ENCODE peak calls at places on chromosomes 3 and 15, in five cellular contexts. C is CD8-positive, alpha-beta T cell; U is HCT116; E is uterus; N is CD4-positive, alpha-beta T cell. M is an unnamed sample.

GRCh38 chr15:63892794-63893441 is 59.2 kb upstream of the HERC1 start:
- DNase-seq in E (no peak), U (no peak), N (peak), C (peak), M (no peak)

GRCh38 chr15:62857411-62857853 is 185.1 kb upstream of the TPM1 start:
- DNase-seq in C (no peak), N (no peak), E (no peak), U (no peak), M (peak)

GRCh38 chr15:33201376-33202189 is 7.1 kb upstream of the FMN1 start:
- DNase-seq in N (peak), C (peak), E (no peak), U (peak), M (peak)

GRCh38 chr3:119579366-119580147 is at the start of gene ADPRH:
- DNase-seq in C (peak), N (peak), U (peak), E (peak), M (peak)

GRCh38 chr15:76173317-76173834 is 113.6 kb downstream of the TMEM266 start:
- DNase-seq in U (no peak), E (no peak), C (no peak), N (no peak), M (no peak)

GRCh38 chr15:59958288-59958687 is 45.8 kb upstream of the FOXB1 start:
- DNase-seq in E (no peak), N (no peak), C (no peak), U (no peak), M (no peak)

GRCh38 chr15:34437687-34438086 is at the start of gene GOLGA8A:
- DNase-seq in U (peak), E (peak), C (peak), N (peak), M (peak)

GRCh38 chr3:66722675-66723074 is 221.9 kb upstream of the LRIG1 start:
- DNase-seq in U (no peak), C (no peak), N (no peak), E (peak), M (peak)

GRCh38 chr3:191563722-191564121 is 102.8 kb downstream of the PYDC2 start:
- DNase-seq in U (no peak), C (no peak), N (no peak), E (no peak), M (no peak)

GRCh38 chr3:71201939-71202338 is 381.6 kb downstream of the FOXP1 start:
- DNase-seq in C (no peak), N (no peak), U (no peak), E (peak), M (peak)

GRCh38 chr3:9787714-9788113 is 4.6 kb downstream of the TADA3 start:
- DNase-seq in N (no peak), E (no peak), C (no peak), U (no peak), M (no peak)

GRCh38 chr15:90095521-90095959 is 6.7 kb downstream of the IDH2 start:
- DNase-seq in U (no peak), E (no peak), N (no peak), C (no peak), M (no peak)

GRCh38 chr3:12421132-12421531 is 63.1 kb upstream of the TSEN2 start:
- DNase-seq in U (no peak), N (no peak), E (no peak), C (no peak), M (no peak)

GRCh38 chr3:68876112-68876713 is 56.1 kb downstream of the TAFA4 start:
- DNase-seq in C (peak), E (no peak), U (peak), N (no peak), M (peak)

GRCh38 chr3:139198929-139199328 is 144.9 kb upstream of the MRPS22 start:
- DNase-seq in U (no peak), C (no peak), E (no peak), N (no peak), M (peak)

GRCh38 chr3:181006541-181006940 is 17.0 kb upstream of the DNAJC19 start:
- DNase-seq in N (no peak), E (no peak), U (no peak), C (no peak), M (no peak)

GRCh38 chr3:135368781-135369180 is 573.7 kb downstream of the EPHB1 start:
- DNase-seq in E (no peak), C (no peak), N (no peak), U (no peak), M (no peak)

GRCh38 chr3:187139126-187139894 is at the start of gene RPL39L:
- DNase-seq in N (peak), E (peak), C (peak), U (no peak), M (peak)
- TF ChIP-seq CTCF in N (peak), E (peak), C (peak), U (no peak), M (peak)

GRCh38 chr3:157649511-157649910 is 146.3 kb upstream of the VEPH1 start:
- DNase-seq in N (no peak), U (no peak), C (no peak), E (no peak), M (no peak)

GRCh38 chr3:157647820-157648219 is 144.6 kb upstream of the VEPH1 start:
- DNase-seq in E (no peak), N (no peak), C (no peak), U (no peak), M (no peak)

GRCh38 chr3:157650699-157651098 is 147.5 kb upstream of the VEPH1 start:
- DNase-seq in C (no peak), U (no peak), E (no peak), N (no peak), M (no peak)

GRCh38 chr3:157650191-157650590 is 147.0 kb upstream of the VEPH1 start:
- DNase-seq in C (no peak), U (no peak), E (no peak), N (no peak), M (no peak)
- TF ChIP-seq CTCF in C (no peak), U (no peak), E (no peak), N (no peak), M (no peak)

DNA sequence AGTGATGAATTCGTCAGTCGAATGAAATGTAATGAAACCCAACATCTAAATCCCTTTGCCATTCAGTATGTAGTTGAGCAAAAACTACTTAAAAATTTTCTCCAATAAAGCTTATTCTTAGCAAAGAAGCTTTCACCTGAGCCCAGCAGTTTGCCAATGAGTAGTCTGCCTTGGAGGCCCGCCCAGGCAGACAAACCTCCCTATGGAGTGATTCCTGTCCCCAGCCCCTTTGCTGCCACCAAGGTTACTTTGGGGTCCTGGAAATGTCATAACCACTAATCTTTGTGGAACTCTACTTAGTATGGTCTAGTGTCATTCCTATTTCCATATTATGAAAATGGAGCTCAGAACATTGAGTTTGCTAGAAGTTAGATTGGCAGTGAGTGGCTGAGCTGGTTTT is 12.1 kb downstream of the UBAP1L start:
- DNase-seq in E (no peak), U (no peak), N (no peak), C (no peak), M (no peak)
- TF ChIP-seq CTCF in E (no peak), U (no peak), N (no peak), C (no peak), M (no peak)

GRCh38 chr3:95508124-95508523 is 1306.3 kb upstream of the EPHA6 start:
- DNase-seq in U (no peak), N (no peak), E (no peak), C (no peak), M (no peak)

GRCh38 chr3:95514260-95514659 is 1300.1 kb upstream of the EPHA6 start:
- DNase-seq in U (no peak), N (no peak), E (no peak), C (no peak), M (no peak)

DNA sequence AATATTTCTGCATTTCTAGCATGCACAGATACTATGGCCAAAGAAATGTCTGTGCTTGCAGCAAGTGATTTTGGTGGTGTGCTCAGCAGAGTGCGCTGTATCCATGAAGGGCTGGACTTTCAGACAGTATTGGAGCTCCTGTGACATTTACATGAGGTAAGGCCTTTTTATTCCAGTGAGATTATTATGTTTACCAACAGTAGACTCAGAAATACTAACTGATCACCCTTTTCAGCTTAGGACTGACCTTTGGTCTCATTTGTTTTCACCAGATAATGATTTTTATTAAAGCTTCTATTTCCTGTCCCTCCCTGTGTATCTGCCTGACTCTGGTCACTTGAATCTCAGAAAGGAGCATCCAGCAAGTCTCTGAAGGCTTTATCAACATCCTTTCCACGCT is 1302.5 kb upstream of the EPHA6 start:
- DNase-seq in C (no peak), U (no peak), N (no peak), E (no peak), M (no peak)
- TF ChIP-seq CTCF in C (no peak), U (no peak), N (no peak), E (no peak), M (peak)

DNA sequence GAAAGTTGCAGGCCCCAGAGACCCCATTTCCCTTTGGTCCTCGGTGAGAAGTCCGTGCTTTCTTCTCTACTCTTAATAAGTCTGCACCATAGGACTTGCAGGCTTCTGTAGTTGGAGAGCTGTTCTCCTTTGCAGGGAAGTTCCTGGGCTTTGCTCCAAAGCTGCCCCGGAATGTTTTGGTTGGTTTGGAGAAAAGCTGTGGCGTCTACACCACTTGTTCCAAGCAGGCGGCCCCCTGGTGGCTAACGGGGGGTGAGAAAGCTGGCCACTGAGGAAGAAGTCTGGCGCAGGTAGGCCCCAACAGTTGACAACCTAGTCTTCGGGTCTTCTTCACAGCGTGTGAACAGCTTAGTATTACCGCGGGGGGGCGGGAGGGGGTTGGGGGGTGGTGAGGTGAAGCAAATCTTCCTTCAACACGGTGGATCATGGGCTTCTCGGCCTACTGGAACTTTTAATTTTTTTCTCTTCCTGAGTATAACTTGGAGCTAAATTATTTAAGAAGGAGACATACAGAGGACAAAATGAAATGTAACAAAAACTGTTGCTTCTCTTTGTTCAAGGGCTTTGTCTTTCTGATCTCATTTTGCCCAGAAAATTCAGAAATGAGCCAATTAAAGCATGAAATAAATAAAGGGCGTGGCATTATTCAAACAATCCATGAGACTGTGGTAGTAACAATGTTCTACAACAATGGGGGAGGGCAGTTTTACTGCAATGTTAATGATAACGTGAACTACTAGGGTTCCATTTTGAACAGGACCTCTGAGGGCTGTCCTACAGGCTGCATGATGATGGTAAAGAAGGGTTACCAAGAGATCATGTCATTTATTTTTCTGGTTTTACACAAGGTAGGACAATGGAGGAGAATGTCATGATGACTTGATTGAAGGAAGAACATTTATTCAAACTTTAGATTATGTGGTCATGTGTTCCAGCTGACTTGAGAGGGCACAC is 2.2 kb upstream of the THRB start:
- DNase-seq in E (peak), U (peak), C (no peak), N (no peak), M (peak)
- TF ChIP-seq CTCF in E (peak), U (peak), C (no peak), N (no peak), M (peak)

GRCh38 chr15:50355980-50356379 is 982 bp upstream of the GABPB1 start:
- DNase-seq in E (no peak), C (no peak), U (no peak), N (no peak), M (no peak)

GRCh38 chr15:50353251-50353998 is 1.6 kb downstream of the GABPB1 start:
- DNase-seq in E (no peak), U (no peak), N (no peak), C (no peak), M (peak)

GRCh38 chr15:50353999-50354837 is 780 bp downstream of the GABPB1 start:
- DNase-seq in E (peak), U (peak), C (peak), N (peak), M (peak)

GRCh38 chr15:50355612-50355905 is 561 bp upstream of the GABPB1 start:
- DNase-seq in E (no peak), C (no peak), N (no peak), U (no peak), M (no peak)

DNA sequence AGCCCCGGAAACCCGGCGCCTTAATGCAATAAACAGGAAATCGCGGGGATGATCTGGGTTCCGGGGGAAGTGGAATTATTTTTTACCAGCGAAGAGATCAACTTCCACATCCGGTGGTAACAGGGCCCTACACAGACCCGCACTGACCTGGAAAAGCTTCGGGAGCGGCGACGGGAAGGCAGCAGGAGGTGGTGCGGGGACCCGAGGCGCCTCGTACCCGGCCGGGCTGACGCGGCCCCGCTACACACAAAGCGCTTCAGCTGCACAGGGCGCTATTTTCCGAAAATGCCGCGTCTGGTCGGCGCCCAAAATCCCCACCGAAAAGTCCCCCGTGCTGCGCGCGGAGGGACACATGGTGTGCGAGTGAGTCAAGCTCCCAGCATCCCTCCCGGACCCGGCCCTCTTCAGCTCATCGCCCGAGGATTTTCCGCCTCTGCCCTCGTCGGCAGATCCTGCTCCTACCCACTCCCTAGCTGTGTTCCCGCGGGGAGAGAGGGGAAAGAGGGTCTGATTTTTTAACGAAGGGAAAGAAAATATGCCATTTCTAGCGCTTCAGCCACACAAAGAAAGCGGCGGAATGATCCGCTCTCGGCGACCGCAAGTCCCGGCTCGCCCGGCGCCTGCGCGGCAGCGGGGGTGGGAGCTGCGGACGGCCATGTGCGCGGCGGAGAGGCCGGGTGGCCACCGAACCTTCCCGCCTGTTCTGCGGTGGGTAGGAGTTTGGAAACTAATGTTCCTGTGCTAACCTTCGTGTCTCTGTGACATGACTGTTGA is at the start of gene GABPB1:
- DNase-seq in U (peak), N (peak), C (peak), E (peak), M (peak)
- TF ChIP-seq CTCF in U (no peak), N (no peak), C (no peak), E (no peak), M (no peak)